ENCODE peak calls at places on chromosomes 16 and 17, in six cellular contexts. C is psoas muscle; F is glutamatergic neuron; H is endodermal cell; G is CD4-positive, alpha-beta T cell; J is ovary. B is an unnamed sample.

GRCh38 chr16:85612191-85612800 is 826 bp upstream of the GSE1 start:
- DNase-seq in C (peak; percentile 88), F (no peak), H (peak; percentile 84), G (no peak), J (peak; percentile 70), B (peak; percentile 72)

GRCh38 chr17:17004251-17004996 is 32.5 kb upstream of the TNFRSF13B start:
- DNase-seq in C (no peak), F (no peak), H (peak; percentile 58), G (no peak), J (no peak), B (no peak)

GRCh38 chr16:3819741-3820724 is 60.5 kb downstream of the CREBBP start:
- DNase-seq in C (no peak), F (no peak), H (no peak), G (no peak), J (peak; percentile 47), B (no peak)

GRCh38 chr17:46875849-46876352 is 24.5 kb downstream of the WNT9B start:
- DNase-seq in C (no peak), F (no peak), H (no peak), G (no peak), J (no peak), B (no peak)

GRCh38 chr17:33267279-33267790 is 25.8 kb downstream of the ASIC2 start:
- DNase-seq in C (no peak), F (no peak), H (no peak), G (no peak), J (no peak), B (no peak)

GRCh38 chr16:3945751-3946603 is 65.5 kb upstream of the CREBBP start:
- DNase-seq in C (peak; percentile 43), F (no peak), H (peak; percentile 41), G (no peak), J (no peak), B (no peak)

GRCh38 chr17:80358861-80359260 is 56.1 kb upstream of the ENDOV start:
- DNase-seq in C (no peak), F (no peak), H (no peak), G (no peak), J (no peak), B (no peak)

GRCh38 chr17:37742114-37742761 is 2.6 kb downstream of the HNF1B start:
- DNase-seq in C (no peak), F (peak; percentile 33), H (peak; percentile 87), G (no peak), J (no peak), B (peak; percentile 18)

GRCh38 chr16:11128211-11129123 is 127.5 kb downstream of the SOCS1 start:
- DNase-seq in C (no peak), F (no peak), H (no peak), G (no peak), J (no peak), B (peak; percentile 77)

GRCh38 chr17:57490890-57491289 is 234.6 kb downstream of the MSI2 start:
- DNase-seq in C (no peak), F (no peak), H (no peak), G (no peak), J (no peak), B (no peak)

GRCh38 chr17:42517516-42517915 is 18.5 kb upstream of the NAGLU start:
- DNase-seq in C (peak; percentile 84), F (peak; percentile 77), H (peak; percentile 98), G (peak; percentile 69), J (peak; percentile 92), B (peak; percentile 70)

GRCh38 chr17:80101946-80102706 is 745 bp downstream of the GAA start:
- DNase-seq in C (no peak), F (peak; percentile 69), H (no peak), G (no peak), J (no peak), B (peak; percentile 56)

GRCh38 chr17:34769049-34769448 is 189.7 kb downstream of the TMEM132E start:
- DNase-seq in C (no peak), F (no peak), H (peak; percentile 20), G (no peak), J (no peak), B (no peak)

GRCh38 chr16:14491831-14492529 is 138.1 kb downstream of the PARN start:
- DNase-seq in C (no peak), F (no peak), H (no peak), G (no peak), J (no peak), B (no peak)

GRCh38 chr17:69282002-69282401 is 44.9 kb downstream of the ABCA5 start:
- DNase-seq in C (no peak), F (no peak), H (no peak), G (no peak), J (no peak), B (no peak)

GRCh38 chr16:85448557-85449194 is 164.4 kb upstream of the GSE1 start:
- DNase-seq in C (no peak), F (peak; percentile 93), H (no peak), G (peak; percentile 44), J (no peak), B (peak; percentile 41)

GRCh38 chr16:6066601-6067000 is 969.0 kb upstream of the EEF2KMT start:
- DNase-seq in C (no peak), F (peak; percentile 15), H (no peak), G (no peak), J (no peak), B (no peak)

GRCh38 chr16:2514333-2515179 is 804 bp downstream of the ATP6V0C start:
- DNase-seq in C (no peak), F (no peak), H (peak; percentile 66), G (no peak), J (peak; percentile 69), B (peak; percentile 45)

GRCh38 chr16:69276143-69277115 is 34.7 kb upstream of the VPS4A start:
- DNase-seq in C (peak; percentile 61), F (no peak), H (no peak), G (no peak), J (peak; percentile 33), B (no peak)

GRCh38 chr16:65770752-65771151 is 595.7 kb upstream of the CDH5 start:
- DNase-seq in C (no peak), F (no peak), H (no peak), G (no peak), J (no peak), B (no peak)

DNA sequence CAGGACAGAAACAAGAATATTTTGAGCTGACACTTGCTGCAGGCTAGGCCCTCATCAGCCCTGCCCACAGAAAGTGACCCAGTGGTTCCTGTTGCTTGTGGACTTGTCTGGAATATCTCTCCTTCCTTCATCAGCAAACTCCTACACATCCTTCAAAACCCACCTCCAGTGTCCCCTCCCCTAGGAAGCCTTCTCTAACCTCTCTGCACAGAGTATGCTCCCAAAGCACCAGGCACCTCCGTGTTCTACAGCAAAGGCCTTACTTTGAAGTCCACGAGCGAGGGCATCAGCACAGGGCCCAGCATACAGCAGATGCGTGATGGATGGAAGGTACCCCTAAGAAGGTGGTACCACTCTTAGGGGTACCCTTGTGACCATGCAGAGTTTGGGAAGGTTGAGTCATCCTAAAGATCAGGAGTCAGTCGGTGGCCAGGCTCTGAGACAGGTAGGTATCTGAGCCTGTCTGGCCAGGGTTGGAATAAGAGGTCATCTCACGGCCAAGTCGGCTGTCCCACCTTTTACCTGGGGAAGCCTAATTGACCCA is 2.0 kb downstream of the CCDC102A start:
- DNase-seq in C (no peak), F (no peak), H (peak; percentile 40), G (no peak), J (no peak), B (no peak)
- TF ChIP-seq CTCF in C (no peak), F (no peak), H (no peak), G (no peak), J (no peak), B (no peak)

GRCh38 chr16:24253192-24253591 is 2.9 kb upstream of the CACNG3 start:
- DNase-seq in C (no peak), F (peak; percentile 39), H (peak; percentile 81), G (peak; percentile 10), J (no peak), B (peak; percentile 65)
- TF ChIP-seq CTCF in C (peak; percentile 36), F (peak; percentile 88), H (peak; percentile 88), G (peak; percentile 78), J (no peak), B (peak; percentile 67)

DNA sequence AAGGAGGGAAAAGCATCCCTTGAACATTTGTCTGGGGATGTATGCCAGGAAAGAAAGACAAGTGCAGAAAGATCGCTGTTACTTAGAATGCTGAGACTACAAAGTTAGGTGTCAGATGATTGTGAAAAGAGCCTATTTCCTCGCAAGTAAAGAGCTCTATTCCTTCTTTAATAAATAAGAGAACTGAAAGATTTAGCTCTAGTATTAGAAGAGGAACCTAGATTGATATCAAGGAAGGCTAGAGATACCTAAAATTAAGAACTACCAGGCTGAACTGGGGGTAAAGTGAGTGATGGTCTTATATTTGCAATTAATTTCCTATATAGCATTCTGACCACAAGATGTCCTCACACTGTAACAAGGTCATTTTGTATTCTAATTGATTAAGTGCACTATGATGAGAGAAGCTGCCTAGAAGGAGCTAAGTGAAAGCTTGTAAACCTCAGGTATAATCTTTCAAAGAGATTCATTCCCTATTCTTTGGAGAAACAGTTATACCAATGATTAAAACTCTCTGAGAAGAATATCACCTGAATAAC is 62.3 kb downstream of the SSH2 start:
- DNase-seq in C (no peak), F (no peak), H (no peak), G (no peak), J (no peak), B (peak; percentile 33)
- TF ChIP-seq CTCF in C (peak; percentile 18), F (no peak), H (peak; percentile 58), G (peak; percentile 13), J (no peak), B (no peak)

GRCh38 chr17:83052241-83052564 is 27.2 kb upstream of the METRNL start:
- DNase-seq in C (no peak), F (no peak), H (no peak), G (no peak), J (no peak), B (no peak)

GRCh38 chr17:83053779-83054451 is 25.5 kb upstream of the METRNL start:
- DNase-seq in C (no peak), F (no peak), H (peak; percentile 36), G (no peak), J (peak; percentile 25), B (peak; percentile 91)

GRCh38 chr17:83053021-83053778 is 26.2 kb upstream of the METRNL start:
- DNase-seq in C (no peak), F (no peak), H (peak; percentile 68), G (no peak), J (peak; percentile 50), B (no peak)

GRCh38 chr17:83050651-83051422 is 28.6 kb upstream of the METRNL start:
- DNase-seq in C (no peak), F (no peak), H (peak; percentile 63), G (no peak), J (no peak), B (no peak)

DNA sequence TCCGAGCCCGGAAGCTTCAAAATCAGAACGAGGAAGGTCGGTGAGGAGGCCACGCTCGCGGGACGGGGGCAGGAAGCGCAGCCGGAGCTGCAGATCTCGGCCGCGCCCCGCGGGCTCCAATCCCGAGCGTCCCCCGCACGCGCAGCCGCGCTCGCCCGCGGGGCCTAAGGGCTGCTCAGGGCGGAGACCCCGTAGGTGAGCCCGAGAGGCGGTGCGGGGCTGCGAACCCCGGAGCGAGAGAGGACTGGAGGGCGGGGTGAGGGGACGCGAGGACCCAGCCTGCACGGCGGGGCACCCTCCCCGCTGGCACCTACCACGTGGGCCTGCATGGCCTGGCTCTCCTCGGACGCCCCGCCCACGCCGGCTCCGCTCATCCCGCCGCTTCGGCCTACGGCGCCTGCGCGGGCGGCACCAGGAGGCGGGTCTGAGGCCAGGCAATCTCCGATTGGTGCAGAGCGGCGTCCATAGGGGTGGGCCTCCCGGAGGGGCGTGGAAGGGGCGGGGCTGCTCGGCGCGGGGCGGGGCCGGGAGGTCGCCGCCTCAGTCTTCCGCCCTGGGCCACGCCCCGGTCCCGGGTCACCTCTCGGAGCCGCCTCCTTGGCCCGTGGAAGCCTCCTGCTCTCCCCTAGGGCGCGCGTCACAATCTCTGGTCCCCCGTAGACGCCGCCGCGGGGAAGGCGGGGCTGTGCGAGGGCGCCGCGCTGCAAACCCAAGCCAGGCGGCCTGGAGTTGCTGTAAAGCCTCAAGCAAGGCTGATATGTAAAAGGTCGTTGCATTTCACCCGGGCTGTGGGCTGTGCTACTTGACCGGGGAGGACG is 27.8 kb upstream of the METRNL start:
- DNase-seq in C (peak; percentile 97), F (peak; percentile 97), H (peak; percentile 100), G (peak; percentile 96), J (peak; percentile 97), B (peak; percentile 97)
- TF ChIP-seq CTCF in C (no peak), F (no peak), H (peak; percentile 3), G (no peak), J (no peak), B (no peak)

B was measured in NB4.